ENCODE peak calls at places on chromosomes 13 and 19, in nine cellular contexts. B is mesendoderm, H is hepatocyte, K is tibial nerve, P is GM23338, N is adrenal gland, O is lower lobe of right lung, S is stomach, X is AG04450. L is an unnamed sample.

GRCh38 chr19:7355151-7355845 is 6.6 kb downstream of the ARHGEF18 start:
- DNase-seq in B (no peak), H (peak), K (no peak), P (no peak), N (peak), O (no peak), S (no peak), X (no peak), L (no peak)

GRCh38 chr19:482186-483041 is 13.9 kb upstream of the MADCAM1 start:
- DNase-seq in B (no peak), H (no peak), K (no peak), P (no peak), N (no peak), O (no peak), S (no peak), X (no peak), L (peak)

GRCh38 chr13:106532111-106532929 is 3.1 kb downstream of the EFNB2 start:
- DNase-seq in B (peak), H (peak), K (no peak), P (no peak), N (peak), O (no peak), S (no peak), X (no peak), L (no peak)

GRCh38 chr13:73107459-73107858 is 48.7 kb downstream of the KLF5 start:
- DNase-seq in B (peak), H (no peak), K (no peak), P (no peak), N (no peak), O (no peak), S (no peak), X (no peak), L (no peak)

GRCh38 chr13:98978280-98978679 is 416 bp upstream of the DOCK9 start:
- DNase-seq in B (no peak), H (no peak), K (no peak), P (no peak), N (no peak), O (no peak), S (no peak), X (peak), L (no peak)

GRCh38 chr19:35986664-35987570 is 8.1 kb upstream of the SDHAF1 start:
- DNase-seq in B (peak), H (peak), K (no peak), P (peak), N (peak), O (peak), S (no peak), X (no peak), L (no peak)

GRCh38 chr13:110817143-110817542 is 97.7 kb downstream of the ANKRD10 start:
- DNase-seq in B (no peak), H (no peak), K (no peak), P (no peak), N (no peak), O (no peak), S (no peak), X (no peak), L (no peak)

GRCh38 chr19:50415661-50416033 is 3.1 kb upstream of the SPIB start:
- DNase-seq in B (no peak), H (no peak), K (no peak), P (peak), N (no peak), O (peak), S (peak), X (no peak), L (no peak)

GRCh38 chr13:98972059-98972458 is 5.8 kb downstream of the DOCK9 start:
- DNase-seq in B (no peak), H (no peak), K (no peak), P (no peak), N (no peak), O (no peak), S (no peak), X (no peak), L (no peak)

GRCh38 chr13:47628666-47629065 is 372.4 kb downstream of the SUCLA2 start:
- DNase-seq in B (no peak), H (no peak), K (no peak), P (no peak), N (no peak), O (no peak), S (no peak), X (no peak), L (no peak)

GRCh38 chr19:51799998-51800848 is 5.3 kb downstream of the FPR3 start:
- DNase-seq in B (no peak), H (no peak), K (no peak), P (no peak), N (peak), O (no peak), S (no peak), X (no peak), L (peak)

GRCh38 chr19:6616011-6616410 is 25.1 kb upstream of the CD70 start:
- DNase-seq in B (no peak), H (no peak), K (no peak), P (no peak), N (no peak), O (no peak), S (no peak), X (no peak), L (no peak)

GRCh38 chr19:5113633-5114586 is 145.0 kb downstream of the KDM4B start:
- DNase-seq in B (no peak), H (no peak), K (no peak), P (no peak), N (no peak), O (no peak), S (peak), X (no peak), L (no peak)

GRCh38 chr13:33633701-33634525 is 184.0 kb upstream of the RFC3 start:
- DNase-seq in B (peak), H (no peak), K (no peak), P (no peak), N (no peak), O (no peak), S (no peak), X (no peak), L (no peak)

GRCh38 chr13:31881495-31881882 is 142.2 kb downstream of the RXFP2 start:
- DNase-seq in B (no peak), H (no peak), K (no peak), P (no peak), N (no peak), O (no peak), S (no peak), X (no peak), L (no peak)

GRCh38 chr13:113034451-113035208 is 65.6 kb downstream of the MCF2L start:
- DNase-seq in B (peak), H (peak), K (no peak), P (peak), N (peak), O (no peak), S (peak), X (peak), L (no peak)

GRCh38 chr19:29320076-29320475 is 107.1 kb upstream of the UQCRFS1 start:
- DNase-seq in B (no peak), H (no peak), K (no peak), P (no peak), N (no peak), O (no peak), S (no peak), X (no peak), L (no peak)
- H3K27ac ChIP-seq in B (no peak), H (no peak), K (no peak), P (no peak), N (no peak), O (no peak), S (no peak), X (no peak), L (no peak)

DNA sequence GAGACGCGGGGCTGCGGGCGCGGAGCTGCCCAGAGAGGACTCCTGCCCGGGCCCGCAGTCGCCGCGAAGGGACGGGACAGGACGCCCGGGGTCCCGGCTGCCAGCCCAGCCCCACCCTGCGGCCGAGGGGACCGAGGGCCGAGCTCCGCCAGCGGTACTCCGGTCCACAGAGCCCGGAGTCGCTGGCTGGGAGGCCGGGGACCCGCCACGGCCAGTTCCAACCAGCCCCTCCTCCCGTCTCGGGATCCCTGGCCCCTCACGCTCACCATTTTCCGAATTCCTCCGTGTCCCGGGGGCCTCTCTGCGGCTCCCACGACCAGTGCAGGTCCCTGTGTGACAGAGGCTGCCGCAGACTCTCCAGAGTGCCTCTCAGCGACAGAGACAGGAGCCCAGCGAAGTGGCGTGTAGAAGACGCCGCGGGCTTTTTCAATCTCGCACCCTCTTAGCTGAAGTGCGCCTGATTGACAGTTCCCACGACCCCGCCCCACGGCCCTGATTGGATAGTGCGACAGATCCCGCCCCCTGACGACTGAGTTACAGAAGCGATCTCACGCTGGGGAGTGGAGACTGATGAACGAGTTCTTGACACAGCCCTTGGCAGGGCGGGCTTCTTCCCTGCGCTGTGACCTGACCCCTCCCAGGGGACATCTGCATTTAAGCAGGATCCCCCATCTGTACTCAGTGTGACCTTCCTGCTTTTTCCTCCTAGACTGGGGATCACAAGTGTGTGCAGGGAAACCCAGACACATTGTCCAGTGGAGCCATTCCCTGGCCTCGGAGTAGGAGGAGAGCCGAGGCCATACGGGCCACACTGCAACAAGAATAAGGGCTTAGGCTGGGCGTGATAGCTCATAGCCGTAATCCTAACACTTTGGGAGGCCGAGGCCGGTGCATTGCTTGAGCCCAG is 44.0 kb downstream of the ZNF823 start:
- DNase-seq in B (peak), H (peak), K (peak), P (peak), N (peak), O (peak), S (peak), X (peak), L (peak)
- H3K27ac ChIP-seq in B (no peak), H (peak), K (peak), P (no peak), N (no peak), O (peak), S (peak), X (peak), L (no peak)

GRCh38 chr19:34474233-34474989 is 7.1 kb upstream of the WTIP start:
- DNase-seq in B (no peak), H (no peak), K (no peak), P (no peak), N (no peak), O (no peak), S (no peak), X (no peak), L (no peak)
- H3K27ac ChIP-seq in B (no peak), H (no peak), K (peak), P (no peak), N (no peak), O (no peak), S (peak), X (no peak), L (no peak)

GRCh38 chr19:19451429-19452240 is 46.2 kb downstream of the GATAD2A start:
- DNase-seq in B (no peak), H (no peak), K (no peak), P (no peak), N (no peak), O (no peak), S (no peak), X (no peak), L (no peak)
- H3K27ac ChIP-seq in B (no peak), H (no peak), K (no peak), P (peak), N (no peak), O (peak), S (peak), X (no peak), L (no peak)

DNA sequence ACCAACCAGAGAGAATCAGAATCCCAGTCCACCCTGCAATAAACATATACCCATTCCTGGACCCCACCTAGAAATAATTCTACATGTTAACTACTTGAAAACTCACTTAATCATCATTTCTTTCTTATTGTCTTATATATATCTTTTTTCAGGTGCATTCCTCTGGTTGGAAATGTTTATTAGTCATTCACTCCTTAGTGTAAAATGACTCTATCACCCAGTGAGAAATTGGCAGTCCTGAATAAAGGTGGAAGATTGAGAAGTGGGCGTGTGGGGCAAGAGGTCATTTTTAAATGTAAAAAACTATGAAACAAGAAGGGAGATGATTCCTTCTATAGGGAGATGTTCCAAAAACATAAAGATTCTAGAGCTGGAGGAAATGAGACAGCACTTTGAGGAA is 101.2 kb upstream of the MBNL2 start:
- DNase-seq in B (no peak), H (no peak), K (no peak), P (no peak), N (no peak), O (no peak), S (no peak), X (no peak), L (no peak)
- H3K27ac ChIP-seq in B (no peak), H (no peak), K (no peak), P (no peak), N (no peak), O (no peak), S (no peak), X (no peak), L (no peak)

DNA sequence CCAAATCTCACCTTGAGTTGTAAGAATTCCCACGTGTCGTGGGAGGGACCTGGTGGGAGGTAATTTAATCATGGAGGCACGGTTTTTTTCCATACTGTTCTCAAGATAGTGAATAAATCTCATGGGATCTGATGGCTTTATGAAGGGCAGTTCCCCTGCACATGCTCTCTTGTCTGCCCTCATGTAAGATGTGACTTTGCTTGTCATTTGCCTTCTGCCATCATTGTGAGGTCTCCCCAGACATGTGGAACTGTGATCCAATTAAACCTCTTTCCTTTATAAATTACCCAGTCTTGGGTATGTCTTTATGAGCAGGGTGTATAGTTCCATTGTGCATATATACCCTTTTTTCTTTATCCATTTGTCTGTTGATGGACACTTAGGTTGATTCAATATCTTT is 13.1 kb downstream of the SCEL start:
- DNase-seq in B (no peak), H (no peak), K (no peak), P (no peak), N (no peak), O (no peak), S (no peak), X (no peak), L (no peak)
- H3K27ac ChIP-seq in B (no peak), H (no peak), K (no peak), P (no peak), N (no peak), O (no peak), S (no peak), X (no peak), L (no peak)

GRCh38 chr19:53275480-53275879 is 8.0 kb upstream of the VN1R4 start:
- DNase-seq in B (no peak), H (no peak), K (no peak), P (no peak), N (no peak), O (no peak), S (no peak), X (no peak), L (no peak)
- H3K27ac ChIP-seq in B (no peak), H (no peak), K (no peak), P (no peak), N (no peak), O (no peak), S (no peak), X (no peak), L (no peak)

GRCh38 chr13:46124531-46124966 is 19.7 kb upstream of the CPB2 start:
- DNase-seq in B (no peak), H (no peak), K (no peak), P (no peak), N (no peak), O (peak), S (no peak), X (no peak), L (no peak)

GRCh38 chr13:46121033-46121432 is 16.2 kb upstream of the CPB2 start:
- DNase-seq in B (no peak), H (no peak), K (no peak), P (no peak), N (no peak), O (no peak), S (no peak), X (no peak), L (peak)

GRCh38 chr13:46119883-46120614 is 15.2 kb upstream of the CPB2 start:
- DNase-seq in B (peak), H (peak), K (no peak), P (no peak), N (peak), O (no peak), S (no peak), X (no peak), L (no peak)

GRCh38 chr13:46122304-46122703 is 17.5 kb upstream of the CPB2 start:
- DNase-seq in B (no peak), H (no peak), K (no peak), P (no peak), N (no peak), O (no peak), S (no peak), X (no peak), L (no peak)

GRCh38 chr13:46121597-46122163 is 16.8 kb upstream of the CPB2 start:
- DNase-seq in B (no peak), H (no peak), K (no peak), P (no peak), N (no peak), O (no peak), S (no peak), X (no peak), L (no peak)
- H3K27ac ChIP-seq in B (no peak), H (no peak), K (no peak), P (no peak), N (no peak), O (no peak), S (no peak), X (no peak), L (no peak)

GRCh38 chr19:13132471-13133166 is 14.6 kb downstream of the NACC1 start:
- DNase-seq in B (no peak), H (peak), K (no peak), P (no peak), N (no peak), O (no peak), S (no peak), X (no peak), L (no peak)
- H3K27ac ChIP-seq in B (no peak), H (no peak), K (no peak), P (peak), N (no peak), O (peak), S (no peak), X (peak), L (peak)